ENCODE peak calls at places on chromosomes 13 and 19, in eight cellular contexts. V is activated B cell treated with CpG ODN at 0.5 μM for 24 hours; K is GM13976; E is breast epithelium; O is activated CD8-positive, alpha-beta T cell treated with anti-CD3 and anti-CD28 coated beads for 36 hours; Y is esophagus squamous epithelium; Q is fibroblast of mammary gland; W is ascending aorta. H is an unnamed sample.

GRCh38 chr13:44068737-44069136 is 189.0 kb downstream of the LACC1 start:
- DNase-seq in Y (no peak), V (no peak), O (no peak), K (no peak), W (no peak), E (no peak), Q (peak), H (no peak)

GRCh38 chr13:98068511-98068910 is 74.4 kb upstream of the FARP1 start:
- DNase-seq in W (no peak), Y (no peak), O (no peak), V (no peak), K (no peak), E (no peak), Q (no peak), H (no peak)

GRCh38 chr13:65912516-65912915 is 1317.6 kb downstream of the PCDH9 start:
- DNase-seq in E (no peak), O (no peak), Y (no peak), Q (no peak), K (no peak), V (no peak), W (no peak), H (no peak)

GRCh38 chr13:98451676-98452105 is 125.2 kb downstream of the STK24 start:
- DNase-seq in Y (no peak), E (no peak), K (no peak), Q (peak), O (no peak), W (no peak), V (no peak), H (no peak)

GRCh38 chr13:49641810-49642291 is 13.5 kb downstream of the ARL11 start:
- DNase-seq in E (no peak), K (no peak), O (no peak), V (no peak), Y (peak), W (no peak), Q (peak), H (no peak)

GRCh38 chr13:90336507-90336906 is 1011.0 kb upstream of the MIR17HG start:
- DNase-seq in K (no peak), V (no peak), Y (no peak), W (no peak), E (no peak), Q (no peak), O (no peak), H (no peak)

GRCh38 chr19:20079487-20079886 is 1.7 kb downstream of the ZNF90 start:
- DNase-seq in K (no peak), W (no peak), Y (no peak), O (no peak), E (no peak), Q (peak), V (no peak), H (no peak)

GRCh38 chr13:24851546-24851945 is 87.6 kb downstream of the RNF17 start:
- DNase-seq in Y (no peak), W (no peak), E (no peak), O (no peak), V (no peak), K (no peak), Q (peak), H (no peak)

GRCh38 chr19:2266183-2266993 is 10.2 kb upstream of the JSRP1 start:
- DNase-seq in Q (peak), O (peak), V (peak), E (peak), Y (no peak), K (peak), W (peak), H (no peak)

GRCh38 chr19:7989071-7989575 is 16.3 kb downstream of the ELAVL1 start:
- DNase-seq in W (no peak), V (no peak), E (no peak), Q (no peak), Y (no peak), O (no peak), K (no peak), H (no peak)

GRCh38 chr13:19622189-19622588 is 11.3 kb upstream of the MPHOSPH8 start:
- DNase-seq in K (no peak), V (no peak), W (no peak), E (no peak), O (no peak), Q (no peak), Y (no peak), H (no peak)

GRCh38 chr19:18895038-18895827 is 725 bp downstream of the CERS1 start:
- DNase-seq in Q (peak), E (no peak), Y (no peak), V (no peak), O (peak), W (no peak), K (peak), H (peak)

GRCh38 chr19:33558846-33559245 is 37.3 kb upstream of the PEPD start:
- DNase-seq in O (no peak), Y (no peak), E (no peak), K (no peak), W (no peak), V (no peak), Q (peak), H (no peak)

GRCh38 chr19:47540748-47541147 is 25.9 kb upstream of the NAPA start:
- DNase-seq in Q (peak), Y (no peak), W (no peak), K (no peak), V (no peak), E (no peak), O (no peak), H (no peak)

GRCh38 chr19:23917856-23918255 is 3.2 kb downstream of the ZNF726 start:
- DNase-seq in O (no peak), Q (no peak), Y (no peak), W (no peak), K (no peak), E (peak), V (no peak), H (no peak)

GRCh38 chr13:32582991-32583390 is 3.3 kb upstream of the PDS5B start:
- DNase-seq in O (no peak), Y (no peak), E (no peak), K (no peak), W (no peak), V (no peak), Q (no peak), H (no peak)

GRCh38 chr19:38360351-38360750 is 14.0 kb upstream of the PSMD8 start:
- DNase-seq in W (no peak), K (no peak), O (no peak), Y (no peak), V (no peak), E (no peak), Q (no peak), H (no peak)

GRCh38 chr13:50243926-50244325 is 228.7 kb downstream of the KCNRG start:
- DNase-seq in K (no peak), Q (no peak), V (no peak), W (no peak), E (no peak), Y (no peak), O (no peak), H (no peak)

GRCh38 chr13:30581582-30581981 is 36.1 kb upstream of the USPL1 start:
- DNase-seq in Y (no peak), E (no peak), W (no peak), V (no peak), K (peak), O (peak), Q (peak), H (peak)

GRCh38 chr13:56561327-56561726 is 579.4 kb upstream of the PRR20A start:
- DNase-seq in Q (no peak), K (no peak), V (no peak), O (no peak), W (no peak), Y (no peak), E (no peak), H (no peak)

GRCh38 chr13:94672400-94672799 is 39.9 kb downstream of the SOX21 start:
- DNase-seq in K (no peak), O (no peak), Q (no peak), W (no peak), Y (no peak), V (no peak), E (no peak), H (no peak)

GRCh38 chr13:94673841-94674240 is 38.5 kb downstream of the SOX21 start:
- DNase-seq in K (no peak), V (no peak), O (no peak), W (no peak), E (no peak), Q (no peak), Y (no peak), H (no peak)

GRCh38 chr13:94678845-94679244 is 33.5 kb downstream of the SOX21 start:
- DNase-seq in E (no peak), V (no peak), O (no peak), Q (no peak), Y (no peak), W (no peak), K (no peak), H (no peak)

GRCh38 chr13:94677799-94678198 is 34.5 kb downstream of the SOX21 start:
- DNase-seq in Y (no peak), Q (no peak), V (no peak), O (no peak), W (no peak), E (no peak), K (no peak), H (no peak)

GRCh38 chr13:94674609-94675348 is 37.6 kb downstream of the SOX21 start:
- DNase-seq in K (peak), Q (peak), Y (no peak), E (no peak), W (no peak), O (peak), V (no peak), H (peak)
- TF ChIP-seq CTCF in K (peak), Q (peak), Y (peak), E (peak), W (peak), O (peak), V (peak), H (peak)

GRCh38 chr13:113861433-113862030 is 2.3 kb downstream of the GAS6 start:
- DNase-seq in V (no peak), Q (no peak), W (no peak), O (no peak), E (peak), Y (no peak), K (no peak), H (no peak)

GRCh38 chr13:113862191-113862765 is 1.6 kb downstream of the GAS6 start:
- DNase-seq in Q (no peak), E (peak), W (no peak), V (no peak), K (no peak), O (no peak), Y (no peak), H (no peak)

GRCh38 chr13:113864303-113864890 is 521 bp upstream of the GAS6 start:
- DNase-seq in Y (no peak), Q (no peak), W (no peak), E (peak), K (no peak), V (no peak), O (no peak), H (no peak)

GRCh38 chr13:113862766-113863510 is 938 bp downstream of the GAS6 start:
- DNase-seq in Q (no peak), V (peak), K (peak), E (peak), O (no peak), W (no peak), Y (no peak), H (peak)

DNA sequence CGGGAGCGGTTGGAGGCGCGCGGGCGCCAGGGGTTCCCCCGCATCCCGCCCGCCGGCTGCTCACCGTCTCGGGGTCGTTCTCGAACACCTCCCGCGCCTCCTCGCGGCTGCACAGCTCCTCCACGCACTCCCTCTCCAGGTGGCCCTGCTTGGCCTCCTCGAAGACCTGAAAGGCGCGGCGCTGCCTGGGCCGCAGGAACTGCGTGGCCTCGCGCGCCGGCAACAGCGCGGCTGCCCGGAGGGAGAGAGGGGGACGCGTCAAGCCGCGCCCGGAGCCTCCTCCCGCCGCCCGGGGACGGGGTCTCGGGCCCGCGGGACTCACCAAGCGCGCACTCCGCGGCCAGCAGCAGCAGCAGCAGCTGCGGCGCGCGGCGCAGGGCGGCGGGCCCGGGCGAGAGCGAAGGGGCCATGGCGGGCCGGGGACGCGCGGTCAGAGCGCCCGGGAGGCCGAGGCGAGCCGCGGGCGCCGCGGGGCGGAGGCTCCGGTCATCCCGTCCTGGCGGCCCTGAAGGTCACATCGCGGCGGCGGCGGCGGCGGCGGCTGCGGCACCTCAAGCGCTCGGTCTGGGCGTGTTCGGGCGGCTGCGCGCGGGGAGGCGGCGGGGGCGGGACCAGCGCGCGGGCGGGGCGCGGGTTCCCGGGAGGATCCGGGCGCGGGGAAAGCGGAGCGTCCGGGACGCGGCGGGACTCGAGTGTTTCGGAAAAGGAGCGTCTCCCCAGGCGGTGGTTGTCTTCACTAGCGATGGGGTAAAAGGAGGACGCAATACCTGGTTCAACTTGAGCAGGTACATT is at the start of gene GAS6:
- DNase-seq in E (peak), V (no peak), K (peak), W (no peak), O (no peak), Q (no peak), Y (no peak), H (peak)
- TF ChIP-seq CTCF in E (no peak), V (no peak), K (no peak), W (no peak), O (no peak), Q (no peak), Y (no peak), H (no peak)

DNA sequence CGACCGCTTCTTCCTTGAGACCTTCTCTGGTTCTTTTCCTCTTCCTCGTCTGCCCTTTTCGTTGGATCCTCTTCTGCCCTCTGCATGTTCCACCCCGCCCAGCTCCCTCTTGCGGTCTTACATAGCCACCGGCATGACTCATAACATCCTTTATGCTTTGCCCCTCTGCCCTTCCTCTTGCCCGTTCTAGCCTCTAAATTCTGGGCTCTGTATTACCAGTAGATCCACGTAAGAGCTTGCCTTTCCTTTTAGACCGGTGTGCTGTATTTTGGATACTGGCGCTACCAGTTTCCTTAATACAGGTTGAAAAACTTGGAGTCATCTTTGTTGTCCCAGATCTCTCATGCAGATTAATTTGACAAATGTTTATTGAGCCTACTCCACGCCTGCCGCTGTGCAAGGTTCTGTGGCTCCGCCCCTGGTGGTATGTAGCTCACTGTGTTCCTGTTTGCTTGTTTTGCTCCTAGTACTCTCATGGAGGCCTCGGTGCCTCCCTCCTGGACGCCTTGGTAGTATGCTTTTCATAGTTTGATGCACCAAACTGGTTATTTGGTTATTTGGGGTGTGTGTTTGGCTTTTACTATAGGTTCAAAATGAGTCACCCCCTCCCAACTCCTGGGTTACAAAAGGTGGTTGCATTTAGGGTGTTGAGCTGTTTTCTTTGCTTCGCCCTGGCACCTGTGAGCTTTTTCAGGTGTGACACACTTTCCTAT is 1.7 kb downstream of the GTF3A start:
- DNase-seq in Q (peak), V (peak), E (peak), Y (peak), O (peak), K (peak), W (peak), H (peak)
- TF ChIP-seq CTCF in Q (peak), V (no peak), E (peak), Y (peak), O (no peak), K (peak), W (peak), H (peak)

GRCh38 chr13:89115307-89115706 is 1444.1 kb downstream of the SLITRK5 start:
- DNase-seq in Q (no peak), E (no peak), W (no peak), K (no peak), Y (no peak), V (no peak), O (no peak), H (no peak)
- TF ChIP-seq CTCF in Q (peak), E (no peak), W (no peak), K (no peak), Y (no peak), V (no peak), O (no peak), H (peak)

DNA sequence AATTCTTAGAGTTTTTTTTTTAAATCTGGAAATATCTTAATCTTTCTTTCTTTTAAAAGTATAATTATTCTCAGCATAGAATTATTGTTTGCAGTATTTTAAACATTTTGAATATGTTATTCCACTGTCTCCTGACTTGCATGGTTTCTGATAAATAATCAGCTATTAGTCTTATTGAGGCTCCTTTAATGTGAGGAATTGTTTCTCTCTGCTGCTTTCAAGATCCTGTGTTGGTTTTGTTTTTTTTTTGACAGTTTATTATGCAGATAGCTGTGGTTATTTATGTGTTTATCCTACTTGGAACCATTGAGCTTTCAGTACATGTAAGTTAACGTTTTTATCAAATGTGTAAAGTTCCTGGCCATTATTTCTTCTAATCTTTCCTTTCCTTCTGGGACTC is 477.9 kb upstream of the HTR2A start:
- DNase-seq in O (no peak), W (no peak), Q (no peak), E (no peak), Y (no peak), K (no peak), V (no peak), H (no peak)
- TF ChIP-seq CTCF in O (no peak), W (no peak), Q (no peak), E (no peak), Y (no peak), K (no peak), V (no peak), H (no peak)

DNA sequence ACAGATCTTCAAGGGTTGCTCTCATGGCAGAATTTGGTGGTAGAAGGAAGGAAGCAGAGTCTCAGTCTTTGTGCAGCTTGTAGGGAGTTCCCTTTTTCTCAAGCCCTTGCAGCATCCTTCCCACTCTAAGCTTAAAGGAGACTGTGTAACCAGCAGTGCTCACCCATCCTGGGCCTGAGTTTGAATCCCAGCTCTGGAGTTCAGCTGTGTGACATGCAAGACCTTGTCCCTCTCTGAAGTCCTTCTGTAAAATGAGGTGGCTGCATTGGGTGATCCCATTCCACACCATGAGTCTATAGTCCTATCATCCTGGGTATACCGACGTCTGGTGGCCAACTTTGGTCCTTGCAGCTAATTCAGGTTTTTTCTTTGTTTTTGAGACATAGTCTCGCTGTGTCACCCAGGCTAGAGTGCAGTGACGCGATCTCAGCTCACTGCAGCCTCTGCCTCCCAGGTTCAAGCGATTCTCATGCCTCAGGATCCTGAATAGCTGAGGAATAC is 9.8 kb downstream of the SIGLEC10 start:
- DNase-seq in K (peak), E (no peak), O (peak), Q (peak), W (no peak), V (no peak), Y (no peak), H (no peak)
- TF ChIP-seq CTCF in K (peak), E (peak), O (peak), Q (peak), W (peak), V (no peak), Y (peak), H (peak)

DNA sequence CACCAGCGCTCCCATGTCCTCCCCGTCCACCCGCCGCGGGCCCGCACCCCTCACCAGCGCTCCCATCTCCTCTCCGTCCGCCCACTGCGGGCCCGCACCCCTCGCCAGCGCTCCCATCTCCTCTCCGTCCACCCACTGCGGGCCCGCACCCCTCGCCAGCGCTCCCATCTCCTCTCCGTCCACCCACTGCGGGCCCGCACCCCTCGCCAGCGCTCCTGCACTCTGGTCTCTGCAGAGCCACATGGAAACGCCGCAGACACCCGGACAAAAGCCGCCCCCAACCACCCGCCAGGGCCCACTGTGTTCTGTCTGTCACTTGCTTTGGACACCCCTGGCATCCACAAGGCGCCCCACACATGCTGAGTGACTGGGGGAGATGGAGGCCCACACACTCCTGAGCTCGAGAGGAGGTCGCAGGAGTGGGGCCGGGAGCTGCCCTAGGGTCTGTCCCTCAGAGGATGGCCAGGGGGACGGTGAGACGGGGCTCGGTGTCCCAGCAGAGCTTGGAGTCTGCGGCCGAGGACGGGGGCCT is 7.4 kb downstream of the CFD start:
- DNase-seq in O (no peak), Q (no peak), W (no peak), Y (no peak), V (no peak), E (no peak), K (no peak), H (no peak)
- TF ChIP-seq CTCF in O (no peak), Q (no peak), W (no peak), Y (no peak), V (no peak), E (no peak), K (no peak), H (no peak)

GRCh38 chr19:52464798-52465470 is 11.6 kb downstream of the ZNF578 start:
- DNase-seq in W (no peak), E (no peak), Q (no peak), V (no peak), O (no peak), K (no peak), Y (no peak), H (no peak)
- TF ChIP-seq CTCF in W (no peak), E (no peak), Q (no peak), V (no peak), O (no peak), K (no peak), Y (no peak), H (no peak)

H was measured in GM13977.